ENCODE peak calls at places on chromosomes 7 and 10, in ten cellular contexts. O, E, T, B, S, Y, U, G, R and L are unnamed samples.

GRCh38 chr10:3624367-3624766 is 160.6 kb downstream of the KLF6 start:
- DNase-seq in T (no peak), Y (no peak), U (no peak), S (peak), G (no peak), O (no peak), E (no peak), R (no peak), B (no peak), L (no peak)

GRCh38 chr7:38368191-38368605 is 94.8 kb upstream of the TARP start:
- DNase-seq in U (peak), O (peak), T (peak), G (peak), S (peak), Y (peak), E (peak), B (peak), R (peak), L (peak)

GRCh38 chr10:71685554-71686202 is 33.9 kb downstream of the C10orf105 start:
- DNase-seq in O (no peak), S (no peak), Y (no peak), G (no peak), B (no peak), E (no peak), R (no peak), T (no peak), U (no peak), L (no peak)

GRCh38 chr10:20891338-20891714 is 5.8 kb downstream of the NEBL start:
- DNase-seq in S (no peak), E (no peak), T (no peak), U (no peak), O (no peak), Y (no peak), G (no peak), B (no peak), R (no peak), L (no peak)

GRCh38 chr10:110739811-110740271 is 95.7 kb downstream of the RBM20 start:
- DNase-seq in O (no peak), T (no peak), G (no peak), Y (no peak), E (no peak), B (no peak), S (no peak), R (no peak), U (no peak), L (no peak)

GRCh38 chr10:51397695-51398094 is 301.7 kb downstream of the CSTF2T start:
- DNase-seq in T (peak), E (no peak), G (peak), R (no peak), B (no peak), Y (peak), U (no peak), S (peak), O (no peak), L (no peak)

GRCh38 chr7:94396044-94396443 is 1.3 kb downstream of the COL1A2 start:
- DNase-seq in Y (no peak), B (no peak), T (no peak), O (no peak), S (peak), R (peak), G (peak), U (peak), E (no peak), L (no peak)

GRCh38 chr7:13639416-13639815 is 350.1 kb downstream of the ETV1 start:
- DNase-seq in T (no peak), O (no peak), U (no peak), R (no peak), G (no peak), B (no peak), E (peak), S (no peak), Y (no peak), L (no peak)

GRCh38 chr7:31954500-31954899 is 115.7 kb downstream of the PDE1C start:
- DNase-seq in U (no peak), G (no peak), S (no peak), E (no peak), T (no peak), B (no peak), O (no peak), R (no peak), Y (no peak), L (no peak)

GRCh38 chr7:33671521-33672262 is 233.6 kb upstream of the BMPER start:
- DNase-seq in G (no peak), S (no peak), U (peak), Y (no peak), E (no peak), B (peak), R (no peak), O (no peak), T (no peak), L (no peak)

GRCh38 chr7:55144955-55145342 is 126.1 kb downstream of the EGFR start:
- DNase-seq in G (no peak), R (no peak), U (no peak), B (no peak), O (no peak), Y (no peak), E (no peak), S (no peak), T (no peak), L (no peak)

GRCh38 chr7:55145606-55146005 is 126.8 kb downstream of the EGFR start:
- DNase-seq in B (no peak), T (no peak), R (no peak), E (no peak), U (no peak), Y (no peak), S (no peak), G (no peak), O (no peak), L (no peak)

GRCh38 chr7:55142919-55143600 is 124.2 kb downstream of the EGFR start:
- DNase-seq in E (no peak), O (no peak), R (no peak), S (no peak), B (no peak), U (no peak), Y (no peak), G (no peak), T (no peak), L (no peak)

GRCh38 chr7:55147101-55147500 is 128.3 kb downstream of the EGFR start:
- DNase-seq in S (no peak), B (no peak), R (no peak), Y (no peak), O (no peak), T (no peak), U (no peak), G (no peak), E (no peak), L (no peak)

GRCh38 chr7:55144333-55144954 is 125.6 kb downstream of the EGFR start:
- DNase-seq in B (no peak), G (no peak), S (no peak), E (peak), O (no peak), T (no peak), Y (no peak), U (peak), R (no peak), L (peak)
- TF ChIP-seq CTCF in B (no peak), G (peak), S (peak), E (peak), O (peak), T (peak), Y (peak), U (peak), R (no peak), L (peak)

DNA sequence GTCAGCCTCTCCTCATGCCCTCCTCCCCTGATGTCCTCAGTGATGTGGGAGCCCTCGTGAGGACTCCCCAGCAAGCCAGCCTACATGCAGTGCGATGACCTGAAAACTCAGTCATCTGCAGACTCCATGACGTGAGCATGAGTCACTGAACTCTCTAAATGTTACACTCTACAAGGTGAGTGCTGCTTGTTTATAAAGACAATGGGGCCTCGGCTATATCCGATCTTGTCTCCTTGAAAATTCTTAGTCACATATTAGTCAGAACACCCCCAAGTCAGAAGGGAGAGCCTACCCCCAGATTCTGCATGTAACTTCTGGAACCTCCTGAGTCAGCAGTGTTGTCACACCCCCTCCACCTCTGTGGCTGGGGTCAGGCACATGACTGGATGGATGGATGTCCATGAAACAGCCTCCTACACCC is 673.8 kb downstream of the INHBA start:
- DNase-seq in G (peak), R (no peak), U (no peak), Y (no peak), T (no peak), B (no peak), E (no peak), S (peak), O (peak), L (no peak)
- TF ChIP-seq CTCF in G (no peak), R (no peak), U (no peak), Y (no peak), T (no peak), B (no peak), E (no peak), S (no peak), O (no peak), L (no peak)

GRCh38 chr10:232878-233277 is 97.6 kb downstream of the ZMYND11 start:
- DNase-seq in G (no peak), T (no peak), S (no peak), O (no peak), R (no peak), Y (no peak), E (no peak), B (no peak), U (no peak), L (no peak)

GRCh38 chr10:232061-232460 is 96.8 kb downstream of the ZMYND11 start:
- DNase-seq in S (no peak), R (no peak), E (no peak), U (no peak), G (no peak), T (no peak), Y (no peak), B (no peak), O (no peak), L (no peak)

GRCh38 chr10:228366-228765 is 93.1 kb downstream of the ZMYND11 start:
- DNase-seq in U (no peak), E (no peak), T (no peak), G (no peak), B (no peak), R (no peak), S (no peak), O (no peak), Y (no peak), L (no peak)

GRCh38 chr10:227014-227413 is 91.8 kb downstream of the ZMYND11 start:
- DNase-seq in S (no peak), G (no peak), O (no peak), Y (no peak), B (no peak), R (no peak), E (no peak), U (no peak), T (no peak), L (no peak)

GRCh38 chr10:230758-231157 is 95.5 kb downstream of the ZMYND11 start:
- DNase-seq in E (peak), G (no peak), R (no peak), Y (no peak), S (no peak), B (no peak), O (peak), T (no peak), U (peak), L (no peak)
- TF ChIP-seq CTCF in E (peak), G (peak), R (peak), Y (peak), S (peak), B (no peak), O (peak), T (peak), U (peak), L (peak)

GRCh38 chr7:42575161-42575560 is 336.7 kb downstream of the C7orf25 start:
- DNase-seq in Y (no peak), O (no peak), G (no peak), T (no peak), U (no peak), R (no peak), E (no peak), S (no peak), B (no peak), L (no peak)

GRCh38 chr7:42573904-42574692 is 337.1 kb upstream of the GLI3 start:
- DNase-seq in B (no peak), S (no peak), R (no peak), G (no peak), U (no peak), Y (no peak), O (no peak), E (no peak), T (no peak), L (no peak)

GRCh38 chr7:42572561-42572960 is 335.6 kb upstream of the GLI3 start:
- DNase-seq in E (no peak), Y (no peak), O (no peak), G (no peak), S (no peak), B (no peak), T (no peak), R (no peak), U (no peak), L (no peak)

GRCh38 chr7:42572046-42572445 is 335.0 kb upstream of the GLI3 start:
- DNase-seq in G (no peak), R (no peak), O (no peak), T (no peak), S (no peak), B (no peak), E (no peak), Y (no peak), U (peak), L (no peak)

DNA sequence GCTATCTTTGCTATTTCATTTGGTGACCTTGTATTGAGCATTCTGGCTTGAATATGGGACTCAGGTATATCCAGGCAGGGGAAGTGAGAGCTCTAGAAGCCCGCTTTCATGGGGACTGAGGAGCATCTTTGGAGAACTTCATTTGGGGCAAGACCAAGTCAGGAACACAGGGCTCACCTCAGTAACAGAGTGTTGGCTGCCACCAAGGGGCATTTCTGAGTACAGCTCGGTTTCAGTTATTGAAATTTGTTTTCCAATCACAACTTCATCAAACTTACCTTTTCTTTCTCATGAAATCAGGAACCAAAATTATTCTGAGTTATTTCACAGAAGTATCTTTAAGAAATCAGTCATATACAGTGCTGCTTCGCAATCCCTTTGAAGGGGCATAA is 337.2 kb downstream of the C7orf25 start:
- DNase-seq in B (no peak), O (no peak), E (no peak), U (peak), G (no peak), S (no peak), Y (no peak), T (no peak), R (no peak), L (no peak)
- TF ChIP-seq CTCF in B (no peak), O (no peak), E (no peak), U (peak), G (peak), S (peak), Y (peak), T (peak), R (no peak), L (no peak)

GRCh38 chr7:110835209-110835608 is 255.7 kb upstream of the LRRN3 start:
- DNase-seq in B (no peak), Y (no peak), T (no peak), E (no peak), U (no peak), O (no peak), R (no peak), G (no peak), S (no peak), L (no peak)

GRCh38 chr7:110841840-110842579 is 248.9 kb upstream of the LRRN3 start:
- DNase-seq in T (no peak), Y (no peak), O (no peak), G (no peak), U (no peak), S (no peak), E (peak), B (no peak), R (peak), L (no peak)

GRCh38 chr7:110842796-110843195 is 248.1 kb upstream of the LRRN3 start:
- DNase-seq in R (no peak), Y (no peak), T (no peak), G (no peak), E (no peak), S (no peak), O (no peak), U (peak), B (no peak), L (no peak)

GRCh38 chr7:110835889-110836288 is 255.0 kb upstream of the LRRN3 start:
- DNase-seq in T (no peak), Y (no peak), O (no peak), E (no peak), R (no peak), G (no peak), B (no peak), S (no peak), U (no peak), L (no peak)

DNA sequence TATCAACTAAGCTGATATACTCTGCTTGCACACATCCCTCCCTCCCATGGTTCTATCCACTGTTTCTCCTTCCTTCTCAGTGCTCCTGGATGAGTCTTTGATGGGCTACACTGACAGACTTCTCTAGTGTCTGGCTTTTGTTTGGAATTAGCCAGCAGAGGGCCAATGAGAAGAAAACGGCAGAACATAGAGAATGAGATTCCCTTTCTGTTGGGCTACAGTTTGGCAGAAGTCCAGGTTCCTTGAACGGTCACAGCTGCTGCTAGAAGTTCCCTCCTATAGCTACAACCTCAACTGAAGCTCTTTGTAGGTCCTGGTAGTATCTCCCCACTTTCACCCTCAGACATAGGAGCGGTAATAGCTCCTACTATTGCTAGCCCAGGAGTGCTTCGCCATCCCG is 251.1 kb upstream of the LRRN3 start:
- DNase-seq in Y (no peak), O (peak), U (peak), S (no peak), B (no peak), E (peak), G (peak), R (peak), T (peak), L (no peak)
- TF ChIP-seq CTCF in Y (no peak), O (no peak), U (peak), S (peak), B (no peak), E (peak), G (peak), R (no peak), T (peak), L (no peak)

GRCh38 chr7:85153715-85154114 is 33.1 kb downstream of the SEMA3D start:
- DNase-seq in B (no peak), G (no peak), R (no peak), T (no peak), U (no peak), Y (no peak), S (no peak), O (no peak), E (no peak), L (no peak)
- TF ChIP-seq CTCF in B (no peak), G (no peak), R (no peak), T (no peak), U (no peak), Y (no peak), S (no peak), O (no peak), E (no peak), L (no peak)

DNA sequence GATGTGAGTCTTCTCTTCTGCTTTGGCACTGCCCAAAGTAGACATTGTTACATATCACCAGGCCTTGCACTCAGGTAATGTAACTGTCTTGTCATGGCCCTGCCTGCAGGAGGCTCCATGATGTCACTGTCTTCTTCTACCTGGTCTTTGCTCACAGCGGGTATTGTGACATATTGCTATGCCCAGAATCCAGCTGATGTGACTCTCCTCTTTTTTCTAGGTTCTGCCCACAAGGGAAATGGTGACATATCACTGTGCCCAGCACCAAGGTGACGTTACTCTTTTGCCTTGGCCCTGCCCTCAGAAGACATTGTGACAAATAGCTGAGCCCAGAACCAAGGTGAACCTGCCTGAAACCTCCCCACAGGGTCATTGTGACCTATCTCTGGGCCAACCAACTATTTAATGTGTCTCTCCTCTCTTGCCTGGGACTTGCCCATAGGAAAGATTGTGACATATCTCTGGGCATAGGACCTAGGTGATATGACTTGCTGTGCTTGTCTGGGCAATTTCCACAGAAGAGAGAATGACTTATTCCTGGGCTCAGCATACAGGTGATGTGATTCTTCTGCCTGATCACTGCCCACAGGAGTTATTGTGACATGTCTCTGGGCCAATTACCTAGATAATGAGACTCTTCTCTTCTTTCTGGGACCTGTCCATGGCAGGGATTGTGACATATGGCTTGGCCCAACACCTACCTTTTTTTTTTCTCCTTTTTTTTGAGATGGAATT is 26.5 kb upstream of the ZNF107 start:
- DNase-seq in O (no peak), B (no peak), U (no peak), G (no peak), E (no peak), S (no peak), T (no peak), R (no peak), Y (no peak), L (no peak)
- TF ChIP-seq CTCF in O (no peak), B (no peak), U (no peak), G (no peak), E (no peak), S (no peak), T (no peak), R (no peak), Y (no peak), L (no peak)